ENCODE peak calls at places on chromosomes 16 and 17, in seven cellular contexts. N, C, T, U, H, O and J are unnamed samples. For H3K27me3, the result is how much of the 10 kb centered on the place peaks cover.

GRCh38 chr16:1159973-1160772 is 7.3 kb downstream of the CACNA1H start:
- DNase-seq in N (peak), C (peak), T (no peak), U (peak), H (no peak), O (peak), J (no peak)

GRCh38 chr17:9571201-9571600 is 4.4 kb downstream of the STX8 start:
- DNase-seq in N (no peak), C (no peak), T (no peak), U (no peak), H (no peak), O (no peak), J (no peak)

GRCh38 chr17:29567362-29568330 is 809 bp upstream of the ABHD15 start:
- DNase-seq in N (no peak), C (peak), T (peak), U (peak), H (no peak), O (peak), J (peak)

GRCh38 chr16:12417830-12418229 is 385.9 kb downstream of the CPPED1 start:
- DNase-seq in N (no peak), C (no peak), T (no peak), U (no peak), H (no peak), O (no peak), J (no peak)

GRCh38 chr16:31211960-31212359 is 2.0 kb upstream of the TRIM72 start:
- DNase-seq in N (no peak), C (no peak), T (no peak), U (no peak), H (no peak), O (no peak), J (no peak)

GRCh38 chr17:38341035-38341721 is 2.6 kb downstream of the GPR179 start:
- DNase-seq in N (no peak), C (peak), T (peak), U (peak), H (no peak), O (peak), J (peak)

GRCh38 chr17:45144199-45145034 is 3.9 kb upstream of the HEXIM1 start:
- DNase-seq in N (no peak), C (peak), T (peak), U (peak), H (no peak), O (peak), J (no peak)

GRCh38 chr16:27883576-27883975 is 179.9 kb downstream of the GSG1L start:
- DNase-seq in N (no peak), C (no peak), T (no peak), U (no peak), H (no peak), O (no peak), J (no peak)

GRCh38 chr17:16348586-16348985 is 4.7 kb downstream of the CENPV start:
- DNase-seq in N (no peak), C (no peak), T (no peak), U (no peak), H (no peak), O (no peak), J (no peak)

GRCh38 chr16:23784811-23785447 is 30.1 kb downstream of the CHP2 start:
- DNase-seq in N (no peak), C (no peak), T (no peak), U (no peak), H (no peak), O (no peak), J (no peak)

GRCh38 chr16:7839568-7839967 is 506.9 kb downstream of the RBFOX1 start:
- DNase-seq in N (no peak), C (no peak), T (no peak), U (no peak), H (no peak), O (no peak), J (no peak)

GRCh38 chr17:43723697-43724359 is 34.8 kb downstream of the SOST start:
- DNase-seq in N (peak), C (no peak), T (no peak), U (no peak), H (no peak), O (peak), J (peak)

GRCh38 chr17:17784599-17785264 is 52.1 kb downstream of the SREBF1 start:
- DNase-seq in N (no peak), C (no peak), T (peak), U (no peak), H (no peak), O (no peak), J (peak)

GRCh38 chr17:70621593-70621992 is 452.3 kb downstream of the KCNJ2 start:
- DNase-seq in N (no peak), C (no peak), T (no peak), U (no peak), H (no peak), O (no peak), J (no peak)

GRCh38 chr17:70622382-70623260 is 453.3 kb downstream of the KCNJ2 start:
- DNase-seq in N (no peak), C (peak), T (peak), U (peak), H (no peak), O (no peak), J (peak)

GRCh38 chr17:70629902-70630301 is 460.6 kb downstream of the KCNJ2 start:
- DNase-seq in N (no peak), C (no peak), T (no peak), U (no peak), H (no peak), O (no peak), J (peak)

DNA sequence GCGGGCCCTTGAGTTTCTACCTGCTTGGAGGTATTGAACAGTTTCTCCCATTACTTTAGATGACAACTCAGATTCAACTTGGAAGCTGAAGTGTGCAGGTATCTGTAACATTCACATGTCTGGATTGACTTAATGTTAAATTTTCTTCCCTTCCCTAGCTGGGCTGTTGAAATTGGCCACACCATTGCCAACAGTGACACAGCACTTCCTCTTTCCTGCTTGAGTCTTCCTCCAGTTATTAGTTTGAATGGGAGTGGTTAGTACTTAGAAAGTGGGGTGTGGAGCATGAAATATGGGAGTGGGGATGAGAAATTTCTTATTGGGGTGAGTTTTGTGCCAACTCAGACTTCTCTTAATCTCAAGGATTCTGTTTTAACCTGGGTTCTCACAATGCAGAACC is 454.9 kb downstream of the KCNJ2 start:
- DNase-seq in N (no peak), C (no peak), T (no peak), U (no peak), H (no peak), O (no peak), J (no peak)
- H3K4me3 ChIP-seq in N (no peak), C (no peak), T (no peak), U (no peak), H (no peak), O (no peak), J (no peak)

GRCh38 chr16:17018715-17019014 is 452.1 kb downstream of the XYLT1 start:
- DNase-seq in N (no peak), C (no peak), T (no peak), U (no peak), H (no peak), O (no peak), J (no peak)
- TF ChIP-seq CTCF in N (no peak), C (no peak), T (no peak), U (no peak), H (no peak), O (no peak), J (no peak)

GRCh38 chr17:50175035-50175788 is 9.4 kb downstream of the SGCA start:
- DNase-seq in N (no peak), C (no peak), T (no peak), U (no peak), H (no peak), O (no peak), J (no peak)
- H3K27me3 ChIP-seq in N (under half), C (under half), T (under half), U (under half), H (under half), O (under half), J (under half)

GRCh38 chr17:27985306-27985705 is 57.2 kb upstream of the NLK start:
- DNase-seq in N (no peak), C (no peak), T (no peak), U (no peak), H (no peak), O (no peak), J (no peak)
- H3K4me3 ChIP-seq in N (no peak), C (no peak), T (no peak), U (no peak), H (no peak), O (no peak), J (no peak)

DNA sequence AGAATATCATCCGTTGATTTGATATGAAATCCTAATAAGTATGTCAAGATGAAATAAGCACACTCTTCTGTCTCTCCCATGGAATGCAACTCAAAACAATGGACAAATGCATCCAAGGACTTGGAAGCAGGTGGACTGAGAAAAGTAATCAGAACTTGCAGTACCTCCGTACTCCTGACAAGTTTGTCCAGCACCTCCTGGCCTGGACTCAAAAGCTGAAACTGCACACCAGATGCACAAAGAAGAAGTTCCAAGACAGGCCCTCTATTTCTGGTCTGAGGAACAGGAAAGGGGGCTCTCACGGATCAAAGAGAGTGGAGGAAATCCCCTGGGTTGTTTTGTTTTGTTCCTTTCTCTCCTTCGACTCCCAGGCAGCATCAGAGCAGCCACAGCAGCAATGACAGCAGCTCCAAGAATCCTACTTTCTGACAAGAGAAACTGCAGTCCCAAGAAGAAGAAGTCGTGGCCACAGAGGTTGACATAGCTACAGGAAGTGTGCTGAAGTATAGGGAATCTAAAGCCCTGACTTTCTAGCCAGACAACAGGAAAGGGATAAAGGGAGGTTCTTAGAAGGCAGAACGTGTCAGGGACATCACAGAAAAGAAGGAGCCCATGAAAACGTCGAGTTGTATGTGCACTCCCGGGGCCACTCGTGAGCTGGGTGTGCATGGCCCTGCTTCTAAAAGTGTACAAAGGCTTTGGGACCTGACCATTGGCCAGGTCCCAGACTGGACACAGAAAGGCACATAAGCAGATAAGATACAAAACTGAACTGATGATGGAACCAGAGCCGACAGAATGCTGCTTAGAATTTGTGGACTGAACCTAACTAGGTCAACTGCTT is 29.3 kb downstream of the AKAP10 start:
- DNase-seq in N (no peak), C (no peak), T (no peak), U (no peak), H (no peak), O (no peak), J (no peak)
- TF ChIP-seq CTCF in N (no peak), C (no peak), T (no peak), U (no peak), H (no peak), O (no peak), J (no peak)

GRCh38 chr17:61394630-61395408 is 4.8 kb upstream of the TBX2 start:
- DNase-seq in N (no peak), C (no peak), T (no peak), U (no peak), H (no peak), O (no peak), J (peak)
- H3K27me3 ChIP-seq in N (under half), C (under half), T (half or more), U (under half), H (under half), O (under half), J (under half)

GRCh38 chr17:55720917-55721836 is 1.5 kb downstream of the TMEM100 start:
- DNase-seq in N (no peak), C (no peak), T (no peak), U (no peak), H (no peak), O (no peak), J (no peak)
- H3K4me3 ChIP-seq in N (no peak), C (no peak), T (no peak), U (no peak), H (peak), O (no peak), J (peak)

DNA sequence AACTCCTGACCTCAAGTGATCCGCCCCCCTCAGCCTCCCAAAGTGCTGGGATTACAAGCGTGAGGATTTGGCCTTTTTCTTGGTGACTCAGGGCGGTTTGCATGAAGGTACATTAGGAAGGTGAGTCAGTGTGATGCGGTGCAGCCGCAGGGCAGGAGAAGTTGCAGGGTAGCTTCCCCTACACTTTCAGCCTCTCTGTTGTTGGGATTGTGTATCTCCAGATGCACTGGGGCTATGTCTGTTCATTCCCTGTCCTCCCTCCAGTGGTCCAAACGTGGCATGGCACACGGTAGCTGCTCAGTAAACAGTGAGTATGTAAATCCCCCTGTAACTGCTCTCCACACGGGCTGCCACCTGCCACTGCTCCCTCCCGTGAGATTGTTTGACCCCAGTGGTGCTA is 109.1 kb upstream of the CDC42EP4 start:
- DNase-seq in N (no peak), C (no peak), T (peak), U (no peak), H (no peak), O (no peak), J (no peak)
- TF ChIP-seq CTCF in N (no peak), C (no peak), T (peak), U (peak), H (no peak), O (no peak), J (peak)

DNA sequence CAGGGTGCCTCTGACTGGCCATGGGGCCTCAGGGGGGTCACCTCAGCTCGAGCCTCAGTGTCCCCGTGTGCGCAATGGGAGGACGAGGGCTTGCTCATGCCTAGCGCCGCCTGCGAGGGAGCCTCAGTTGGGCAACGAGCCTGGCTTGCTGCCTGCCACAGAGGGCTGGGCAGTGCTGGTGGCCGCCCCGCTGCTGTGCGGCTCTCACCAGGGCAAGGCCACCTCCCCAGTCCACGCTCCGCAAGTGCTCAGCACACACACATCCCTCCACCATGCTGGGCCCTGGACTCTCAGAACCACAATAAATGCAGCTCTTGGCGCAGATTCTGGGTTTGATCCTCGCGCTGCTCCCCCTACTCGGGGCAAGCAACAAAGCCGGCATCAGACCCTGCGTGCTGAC is 76.2 kb downstream of the ENGASE start:
- DNase-seq in N (no peak), C (no peak), T (no peak), U (no peak), H (no peak), O (no peak), J (no peak)
- H3K27me3 ChIP-seq in N (under half), C (under half), T (under half), U (under half), H (under half), O (half or more), J (under half)

GRCh38 chr17:7626307-7626706 is 1.3 kb downstream of the SAT2 start:
- DNase-seq in N (no peak), C (peak), T (no peak), U (peak), H (no peak), O (peak), J (no peak)
- H3K4me3 ChIP-seq in N (peak), C (no peak), T (peak), U (no peak), H (peak), O (no peak), J (no peak)